ENCODE peak calls at places on chromosome 1, in four cellular contexts. I is mesothelial cell of epicardium, C is progenitor cell of endocrine pancreas, H is hypothalamus. O is an unnamed sample.

GRCh38 chr1:62180649-62181048 is 14.0 kb upstream of the L1TD1 start:
- DNase-seq in C (no peak), I (no peak), H (no peak), O (no peak)

GRCh38 chr1:85330206-85330605 is 53.8 kb upstream of the BCL10 start:
- DNase-seq in I (no peak), H (no peak), C (no peak), O (no peak)

GRCh38 chr1:111743679-111744101 is 4.5 kb upstream of the INKA2 start:
- DNase-seq in H (no peak), I (no peak), C (no peak), O (no peak)

GRCh38 chr1:183096889-183097288 is 73.7 kb downstream of the LAMC1 start:
- DNase-seq in I (no peak), C (no peak), H (no peak), O (no peak)

GRCh38 chr1:225484657-225485606 is 57.1 kb upstream of the LBR start:
- DNase-seq in I (no peak), C (no peak), H (no peak), O (no peak)

GRCh38 chr1:151545542-151545941 is 5.4 kb downstream of the TUFT1 start:
- DNase-seq in H (no peak), I (no peak), C (no peak), O (no peak)

GRCh38 chr1:31617917-31618746 is 643 bp downstream of the HCRTR1 start:
- DNase-seq in H (no peak), C (peak; percentile 69), I (peak; percentile 54), O (peak; percentile 18)

GRCh38 chr1:98232678-98233077 is 311.8 kb upstream of the DPYD start:
- DNase-seq in I (no peak), H (no peak), C (no peak), O (no peak)

GRCh38 chr1:168636200-168636599 is 59.8 kb downstream of the XCL1 start:
- DNase-seq in I (no peak), C (no peak), H (no peak), O (no peak)

O was measured in T follicular helper cell.